ENCODE peak calls at places on chromosomes 13 and 19, in seven cellular contexts. E, W, T, X, N, V and C are unnamed samples.
A peak's percentile ranks its signal among the peaks of the same experiment; 100 is the strongest.

GRCh38 chr13:50156140-50156539 is 140.9 kb downstream of the KCNRG start:
- DNase-seq in E (no peak), W (no peak), T (no peak), X (no peak), N (peak; percentile 82), V (no peak), C (peak; percentile 78)

GRCh38 chr19:6273701-6274601 is 5.8 kb downstream of the MLLT1 start:
- DNase-seq in E (no peak), W (no peak), T (peak; percentile 83), X (peak; percentile 95), N (peak; percentile 99), V (peak; percentile 67), C (peak; percentile 88)

GRCh38 chr13:103188688-103189326 is 122.6 kb upstream of the SLC10A2 start:
- DNase-seq in E (peak; percentile 6), W (no peak), T (peak; percentile 5), X (peak; percentile 48), N (peak; percentile 14), V (no peak), C (no peak)

GRCh38 chr13:69565334-69565733 is 542.3 kb upstream of the ATXN8OS start:
- DNase-seq in E (peak; percentile 56), W (peak; percentile 77), T (peak; percentile 5), X (peak; percentile 55), N (peak; percentile 10), V (peak; percentile 23), C (no peak)

GRCh38 chr19:4742717-4743646 is 19.3 kb upstream of the DPP9 start:
- DNase-seq in E (peak; percentile 52), W (peak; percentile 81), T (no peak), X (no peak), N (no peak), V (no peak), C (no peak)

GRCh38 chr13:102291587-102292218 is 110.1 kb downstream of the FGF14 start:
- DNase-seq in E (no peak), W (peak; percentile 62), T (no peak), X (no peak), N (no peak), V (no peak), C (peak; percentile 27)

GRCh38 chr13:24150613-24151012 is 9.9 kb upstream of the SPATA13 start:
- DNase-seq in E (no peak), W (no peak), T (no peak), X (no peak), N (no peak), V (no peak), C (no peak)

GRCh38 chr19:42121666-42122069 is 10.6 kb downstream of the POU2F2 start:
- DNase-seq in E (no peak), W (peak; percentile 66), T (peak; percentile 93), X (peak; percentile 71), N (peak; percentile 85), V (no peak), C (peak; percentile 88)

GRCh38 chr19:5036733-5037681 is 68.1 kb downstream of the KDM4B start:
- DNase-seq in E (no peak), W (no peak), T (peak; percentile 74), X (no peak), N (peak; percentile 90), V (no peak), C (peak; percentile 72)

DNA sequence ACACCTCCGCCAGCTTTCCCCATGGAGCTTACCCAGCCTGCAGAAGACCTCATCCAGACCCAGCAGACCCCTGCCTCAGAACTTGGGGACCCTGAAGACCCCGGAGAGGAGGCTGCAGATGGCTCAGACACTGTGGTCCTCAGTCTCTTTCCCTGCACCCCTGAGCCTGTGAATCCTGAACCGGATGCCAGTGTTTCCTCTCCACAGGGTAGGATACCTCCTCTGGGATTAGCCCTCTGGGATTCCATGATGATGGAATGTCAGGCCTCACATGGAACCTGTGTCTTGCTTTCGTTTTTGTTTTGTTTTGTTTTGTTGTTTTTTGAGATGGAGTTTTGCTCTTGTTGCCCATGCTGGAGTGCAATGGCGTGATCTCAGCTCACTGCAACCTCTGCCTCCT is 1.9 kb downstream of the RFXANK start:
- DNase-seq in E (no peak), W (no peak), T (no peak), X (no peak), N (no peak), V (no peak), C (no peak)
- H3K9ac ChIP-seq in E (no peak overlapping the region), W (no peak overlapping the region), T (no peak overlapping the region), X (no peak overlapping the region), N (peak overlapping the region; percentile 95), V (peak overlapping the region; percentile 93), C (no peak overlapping the region)

DNA sequence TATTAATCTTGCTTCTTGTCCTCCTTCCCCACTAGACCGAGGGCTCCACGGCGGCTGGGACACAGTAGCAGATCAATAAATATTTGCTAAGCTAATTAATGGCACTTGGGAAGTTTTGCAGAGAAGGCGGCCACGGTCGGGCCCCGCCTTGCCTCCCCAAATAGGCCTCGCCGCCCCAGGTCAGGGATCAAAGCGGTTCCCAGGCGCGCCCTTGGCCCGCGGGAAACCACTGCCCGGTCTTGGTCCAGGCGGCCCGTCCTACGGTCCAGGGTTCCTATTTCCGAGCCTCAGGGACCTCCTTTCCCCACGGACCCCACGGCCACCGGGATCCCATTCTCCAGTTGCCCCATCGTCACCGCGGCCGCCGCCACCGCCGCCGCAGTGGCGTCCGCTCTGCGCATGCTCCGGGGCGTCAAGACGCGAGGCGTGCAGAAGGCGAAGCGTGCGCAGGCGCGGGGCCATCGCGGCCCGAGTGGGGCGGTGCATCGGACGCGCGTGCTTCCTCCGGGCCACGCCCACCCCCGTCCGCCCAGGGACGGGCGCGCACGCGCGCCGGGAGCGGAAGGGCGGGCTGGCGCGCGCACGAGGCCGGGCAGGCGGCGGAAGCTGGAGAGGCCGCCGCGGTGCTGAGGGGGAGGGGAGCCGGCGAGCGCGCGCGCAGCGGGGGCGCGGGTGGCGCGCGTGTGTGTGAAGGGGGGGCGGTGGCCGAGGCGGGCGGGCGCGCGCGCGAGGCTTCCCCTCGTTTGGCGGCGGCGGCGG is at the start of gene SMARCA4:
- DNase-seq in E (peak; percentile 100), W (peak; percentile 98), T (peak; percentile 97), X (peak; percentile 99), N (peak; percentile 99), V (peak; percentile 98), C (peak; percentile 96)
- H3K9ac ChIP-seq in E (peak within 1 kb of the TSS; percentile 87), W (peak within 1 kb of the TSS; percentile 94), T (peak within 1 kb of the TSS; percentile 89), X (peak within 1 kb of the TSS; percentile 92), N (peak within 1 kb of the TSS; percentile 91), V (peak within 1 kb of the TSS; percentile 100), C (peak within 1 kb of the TSS; percentile 99)

GRCh38 chr19:54216869-54217268 is 5.9 kb downstream of the LILRB3 start:
- DNase-seq in E (no peak), W (no peak), T (no peak), X (no peak), N (no peak), V (no peak), C (no peak)
- H3K9ac ChIP-seq in E (no peak overlapping the region), W (no peak overlapping the region), T (no peak overlapping the region), X (no peak overlapping the region), N (no peak overlapping the region), V (peak overlapping the region; percentile 45), C (no peak overlapping the region)

GRCh38 chr19:49057636-49058234 is at the start of gene CGB7:
- DNase-seq in E (peak; percentile 87), W (peak; percentile 93), T (peak; percentile 54), X (peak; percentile 70), N (peak; percentile 85), V (peak; percentile 53), C (peak; percentile 35)
- H3K9ac ChIP-seq in E (no peak within 1 kb of the TSS), W (no peak within 1 kb of the TSS), T (no peak within 1 kb of the TSS), X (peak within 1 kb of the TSS; percentile 12), N (peak within 1 kb of the TSS; percentile 64), V (peak within 1 kb of the TSS; percentile 91), C (peak within 1 kb of the TSS; percentile 39)

DNA sequence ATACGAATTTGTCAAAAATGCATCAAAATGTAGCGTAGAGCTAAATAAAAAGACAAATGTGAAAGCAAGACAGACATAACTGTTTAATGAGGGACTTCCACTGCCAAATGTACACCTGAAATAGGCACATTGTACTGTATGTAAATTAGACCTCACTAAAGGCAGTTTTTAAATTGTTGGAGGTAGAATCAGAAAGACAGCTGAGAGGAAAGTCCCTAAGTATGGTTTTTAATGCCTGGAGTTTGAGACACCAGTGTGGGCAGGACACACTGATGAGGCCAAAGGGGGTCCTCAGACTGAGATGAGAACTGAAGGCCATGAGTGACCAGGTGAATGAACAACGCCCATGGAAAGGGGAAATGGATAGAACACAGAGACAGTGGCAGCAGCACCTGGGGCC is 22.9 kb downstream of the MED26 start:
- DNase-seq in E (no peak), W (no peak), T (no peak), X (no peak), N (no peak), V (no peak), C (no peak)
- H3K9ac ChIP-seq in E (no peak overlapping the region), W (no peak overlapping the region), T (no peak overlapping the region), X (no peak overlapping the region), N (no peak overlapping the region), V (peak overlapping the region; percentile 71), C (no peak overlapping the region)

GRCh38 chr19:38702278-38702677 is 42.0 kb downstream of the CAPN12 start:
- DNase-seq in E (no peak), W (no peak), T (no peak), X (no peak), N (no peak), V (no peak), C (no peak)
- H3K9ac ChIP-seq in E (no peak overlapping the region), W (no peak overlapping the region), T (no peak overlapping the region), X (no peak overlapping the region), N (peak overlapping the region; percentile 20), V (no peak overlapping the region), C (no peak overlapping the region)